ENCODE peak calls at places on chromosomes 13 and 19, in four cellular contexts. One of them, this sample, is unnamed.

GRCh38 chr13:40581277-40581579 is 85.2 kb downstream of the FOXO1 start:
- DNase-seq in H9: no peak
- DNase-seq in H1: no peak
- DNase-seq in IMR-90: no peak
- DNase-seq in this sample: no peak

GRCh38 chr19:29318581-29318980 is 105.6 kb upstream of the UQCRFS1 start:
- DNase-seq in H9: no peak
- DNase-seq in H1: no peak
- DNase-seq in IMR-90: no peak
- DNase-seq in this sample: no peak

GRCh38 chr13:39313721-39314120 is 275.5 kb downstream of the NHLRC3 start:
- DNase-seq in H9: no peak
- DNase-seq in H1: no peak
- DNase-seq in IMR-90: no peak
- DNase-seq in this sample: no peak

GRCh38 chr13:43377955-43378354 is 354.6 kb downstream of the DNAJC15 start:
- DNase-seq in H9: no peak
- DNase-seq in H1: no peak
- DNase-seq in IMR-90: peak; percentile 65
- DNase-seq in this sample: no peak

GRCh38 chr19:17500447-17501198 is 10.8 kb upstream of the PGLS start:
- DNase-seq in H9: no peak
- DNase-seq in H1: no peak
- DNase-seq in IMR-90: no peak
- DNase-seq in this sample: no peak

GRCh38 chr19:56594446-56594782 is 688 bp upstream of the ZNF71 start:
- DNase-seq in H9: no peak
- DNase-seq in H1: no peak
- DNase-seq in IMR-90: no peak
- DNase-seq in this sample: no peak

GRCh38 chr13:92682832-92683517 is 543.6 kb upstream of the GPC6 start:
- DNase-seq in H9: no peak
- DNase-seq in H1: no peak
- DNase-seq in IMR-90: no peak
- DNase-seq in this sample: no peak

GRCh38 chr19:44072543-44073401 is 813 bp downstream of the ZNF284 start:
- DNase-seq in H9: no peak
- DNase-seq in H1: no peak
- DNase-seq in IMR-90: no peak
- DNase-seq in this sample: no peak

GRCh38 chr19:44644391-44645016 is 794 bp downstream of the PVR start:
- DNase-seq in H9: peak; percentile 68
- DNase-seq in H1: peak; percentile 73
- DNase-seq in IMR-90: peak; percentile 49
- DNase-seq in this sample: peak; percentile 87

GRCh38 chr13:46613409-46614049 is 60.6 kb downstream of the LRCH1 start:
- DNase-seq in H9: no peak
- DNase-seq in H1: no peak
- DNase-seq in IMR-90: peak; percentile 40
- DNase-seq in this sample: peak; percentile 73

GRCh38 chr19:48745208-48745995 is 1.3 kb downstream of the IZUMO1 start:
- DNase-seq in H9: peak; percentile 70
- DNase-seq in H1: peak; percentile 72
- DNase-seq in IMR-90: peak; percentile 57
- DNase-seq in this sample: peak; percentile 82

GRCh38 chr19:53102701-53103140 is 501 bp downstream of the ZNF160 start:
- DNase-seq in H9: no peak
- DNase-seq in H1: no peak
- DNase-seq in IMR-90: peak; percentile 31
- DNase-seq in this sample: peak; percentile 36
- H3K18ac ChIP-seq in H9: peak overlapping the region; percentile 88
- H3K18ac ChIP-seq in H1: no peak overlapping the region
- H3K18ac ChIP-seq in IMR-90: no peak overlapping the region
- H3K18ac ChIP-seq in this sample: peak overlapping the region; percentile 69

GRCh38 chr13:105991131-105991530 is 544.3 kb downstream of the EFNB2 start:
- DNase-seq in H9: no peak
- DNase-seq in H1: no peak
- DNase-seq in IMR-90: no peak
- DNase-seq in this sample: no peak
- H4K5ac ChIP-seq in H9: no peak overlapping the region
- H4K5ac ChIP-seq in H1: no peak overlapping the region
- H4K5ac ChIP-seq in IMR-90: no peak overlapping the region
- H4K5ac ChIP-seq in this sample: no peak overlapping the region

GRCh38 chr19:49767380-49767779 is 579 bp downstream of the AP2A1 start:
- DNase-seq in H9: no peak
- DNase-seq in H1: no peak
- DNase-seq in IMR-90: no peak
- DNase-seq in this sample: peak; percentile 29
- H3K18ac ChIP-seq in H9: peak overlapping the region; percentile 42
- H3K18ac ChIP-seq in H1: no peak overlapping the region
- H3K18ac ChIP-seq in IMR-90: no peak overlapping the region
- H3K18ac ChIP-seq in this sample: peak overlapping the region; percentile 6

DNA sequence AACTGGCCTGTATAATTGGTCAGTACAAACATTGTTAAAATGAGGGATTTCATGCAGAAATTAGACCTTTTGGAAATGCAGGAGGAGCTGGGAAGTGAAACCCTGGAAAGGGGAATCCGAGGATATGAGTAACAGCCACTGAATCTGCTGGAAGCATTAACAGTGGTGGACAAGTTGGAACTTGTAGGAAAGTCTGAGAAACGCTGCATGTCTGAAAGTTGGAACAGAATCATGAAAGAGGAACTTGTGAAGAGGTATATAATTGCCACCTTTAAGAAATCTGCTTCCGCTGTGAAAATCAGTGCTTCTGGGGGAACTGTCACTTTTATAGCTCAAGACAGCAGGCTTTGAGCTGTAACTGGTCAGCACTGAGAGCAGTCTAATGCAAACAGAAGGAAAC is 716.5 kb upstream of the PRR20A start:
- DNase-seq in H9: no peak
- DNase-seq in H1: no peak
- DNase-seq in IMR-90: no peak
- DNase-seq in this sample: no peak
- H4K5ac ChIP-seq in H9: no peak overlapping the region
- H4K5ac ChIP-seq in H1: no peak overlapping the region
- H4K5ac ChIP-seq in IMR-90: no peak overlapping the region
- H4K5ac ChIP-seq in this sample: no peak overlapping the region

GRCh38 chr13:111178417-111178816 is 63.3 kb downstream of the ARHGEF7 start:
- DNase-seq in H9: no peak
- DNase-seq in H1: no peak
- DNase-seq in IMR-90: no peak
- DNase-seq in this sample: no peak
- H3K18ac ChIP-seq in H9: no peak overlapping the region
- H3K18ac ChIP-seq in H1: no peak overlapping the region
- H3K18ac ChIP-seq in IMR-90: no peak overlapping the region
- H3K18ac ChIP-seq in this sample: no peak overlapping the region

DNA sequence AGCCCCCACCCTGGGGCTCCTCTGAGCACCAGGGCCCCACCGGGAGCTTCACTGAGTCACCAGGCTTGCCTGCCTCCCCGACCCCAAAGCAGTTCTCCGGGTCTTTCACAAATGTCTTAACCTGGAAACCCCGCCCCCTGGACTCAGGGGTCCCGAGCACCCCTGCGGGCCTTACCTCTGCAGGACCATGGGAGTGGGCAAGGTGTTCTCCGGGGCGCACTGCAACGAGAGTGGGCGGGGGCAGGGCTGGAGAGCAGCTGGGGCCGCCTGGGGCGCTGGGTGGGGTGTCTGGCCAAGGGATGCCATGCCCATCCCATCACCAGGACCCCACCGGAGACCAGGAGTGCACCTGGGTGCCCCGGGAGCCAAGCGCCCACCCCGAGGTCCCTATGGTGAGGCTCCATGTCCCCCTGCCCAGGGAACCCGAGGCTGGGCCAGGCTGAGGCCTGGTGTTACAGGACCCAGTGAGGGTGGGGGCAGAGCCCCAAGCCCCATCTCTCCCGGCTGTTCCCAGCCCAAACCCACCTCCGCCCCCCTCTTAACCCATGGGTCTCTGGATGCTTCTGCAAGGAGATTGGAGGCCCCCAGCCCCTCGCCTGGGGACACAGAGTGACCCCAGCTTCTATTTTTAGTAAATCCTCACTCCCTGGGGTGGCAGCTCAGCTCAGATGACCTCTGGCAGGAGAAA is 10.9 kb downstream of the MKNK2 start:
- DNase-seq in H9: no peak
- DNase-seq in H1: no peak
- DNase-seq in IMR-90: no peak
- DNase-seq in this sample: no peak
- H4K5ac ChIP-seq in H9: no peak overlapping the region
- H4K5ac ChIP-seq in H1: no peak overlapping the region
- H4K5ac ChIP-seq in IMR-90: no peak overlapping the region
- H4K5ac ChIP-seq in this sample: no peak overlapping the region

GRCh38 chr19:30625947-30626346 is 253.8 kb downstream of the ZNF536 start:
- DNase-seq in H9: no peak
- DNase-seq in H1: no peak
- DNase-seq in IMR-90: no peak
- DNase-seq in this sample: no peak

GRCh38 chr19:30629086-30629485 is 256.9 kb downstream of the ZNF536 start:
- DNase-seq in H9: no peak
- DNase-seq in H1: no peak
- DNase-seq in IMR-90: no peak
- DNase-seq in this sample: no peak

GRCh38 chr19:30630289-30631034 is 258.3 kb downstream of the ZNF536 start:
- DNase-seq in H9: no peak
- DNase-seq in H1: no peak
- DNase-seq in IMR-90: no peak
- DNase-seq in this sample: no peak

GRCh38 chr19:30622276-30622675 is 250.1 kb downstream of the ZNF536 start:
- DNase-seq in H9: no peak
- DNase-seq in H1: no peak
- DNase-seq in IMR-90: no peak
- DNase-seq in this sample: no peak

GRCh38 chr19:30626567-30626966 is 254.4 kb downstream of the ZNF536 start:
- DNase-seq in H9: no peak
- DNase-seq in H1: no peak
- DNase-seq in IMR-90: no peak
- DNase-seq in this sample: no peak
- H3K18ac ChIP-seq in H9: no peak overlapping the region
- H3K18ac ChIP-seq in H1: no peak overlapping the region
- H3K18ac ChIP-seq in IMR-90: no peak overlapping the region
- H3K18ac ChIP-seq in this sample: no peak overlapping the region

GRCh38 chr19:33810821-33811220 is 14.2 kb downstream of the KCTD15 start:
- DNase-seq in H9: no peak
- DNase-seq in H1: no peak
- DNase-seq in IMR-90: no peak
- DNase-seq in this sample: no peak
- H4K5ac ChIP-seq in H9: no peak overlapping the region
- H4K5ac ChIP-seq in H1: no peak overlapping the region
- H4K5ac ChIP-seq in IMR-90: no peak overlapping the region
- H4K5ac ChIP-seq in this sample: no peak overlapping the region

GRCh38 chr19:5093953-5094718 is 125.2 kb downstream of the KDM4B start:
- DNase-seq in H9: no peak
- DNase-seq in H1: no peak
- DNase-seq in IMR-90: no peak
- DNase-seq in this sample: no peak
- H3K18ac ChIP-seq in H9: no peak overlapping the region
- H3K18ac ChIP-seq in H1: no peak overlapping the region
- H3K18ac ChIP-seq in IMR-90: no peak overlapping the region
- H3K18ac ChIP-seq in this sample: no peak overlapping the region

GRCh38 chr13:49314344-49314882 is 66.7 kb downstream of the CDADC1 start:
- DNase-seq in H9: no peak
- DNase-seq in H1: no peak
- DNase-seq in IMR-90: peak; percentile 65
- DNase-seq in this sample: no peak

GRCh38 chr13:49315036-49315565 is 67.4 kb downstream of the CDADC1 start:
- DNase-seq in H9: no peak
- DNase-seq in H1: no peak
- DNase-seq in IMR-90: peak; percentile 75
- DNase-seq in this sample: no peak

GRCh38 chr13:49310251-49310650 is 62.5 kb downstream of the CDADC1 start:
- DNase-seq in H9: no peak
- DNase-seq in H1: no peak
- DNase-seq in IMR-90: no peak
- DNase-seq in this sample: no peak

GRCh38 chr13:49308977-49309408 is 61.3 kb downstream of the CDADC1 start:
- DNase-seq in H9: no peak
- DNase-seq in H1: no peak
- DNase-seq in IMR-90: peak; percentile 51
- DNase-seq in this sample: no peak

DNA sequence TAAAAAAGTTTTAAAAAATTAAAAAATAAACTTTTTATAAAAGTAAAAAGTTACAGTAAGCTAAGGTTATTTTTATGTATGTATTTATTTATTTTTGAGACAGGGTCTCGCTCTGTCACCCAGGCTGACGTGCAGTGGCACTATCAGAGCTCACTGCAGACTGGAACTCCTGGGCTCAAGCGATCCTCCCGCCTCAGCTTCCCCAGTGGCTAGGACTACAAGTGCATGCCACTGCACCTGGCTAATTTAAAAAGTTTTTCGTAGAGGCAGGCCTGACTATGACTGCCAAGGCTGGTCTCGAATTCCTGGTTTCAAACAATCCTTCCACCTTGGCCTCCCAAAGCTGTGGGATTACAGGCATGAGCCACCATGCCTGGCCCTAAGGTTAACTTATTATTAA is 64.1 kb downstream of the CDADC1 start:
- DNase-seq in H9: no peak
- DNase-seq in H1: no peak
- DNase-seq in IMR-90: no peak
- DNase-seq in this sample: no peak
- H4K5ac ChIP-seq in H9: no peak overlapping the region
- H4K5ac ChIP-seq in H1: no peak overlapping the region
- H4K5ac ChIP-seq in IMR-90: no peak overlapping the region
- H4K5ac ChIP-seq in this sample: no peak overlapping the region

This sample was measured in mesendoderm.